ENCODE peak calls at places on chromosomes 16 and 17, in five cellular contexts. One of them, this sample, is unnamed.

GRCh38 chr17:17808706-17809432 is 27.9 kb downstream of the SREBF1 start:
- DNase-seq in activated CD4-positive, CD25-positive, alpha-beta regulatory T cell: no peak
- DNase-seq in A549: no peak
- DNase-seq in activated gamma-delta T cell treated with anti-CD3 and anti-CD28 coated beads, Interleukin-2, amount 50 U/mL, for 16 hours: no peak
- DNase-seq in T47D: no peak
- DNase-seq in this sample: no peak

GRCh38 chr17:9239821-9240658 is 218.7 kb downstream of the NTN1 start:
- DNase-seq in activated gamma-delta T cell treated with anti-CD3 and anti-CD28 coated beads, Interleukin-2, amount 50 U/mL, for 16 hours: peak
- DNase-seq in T47D: peak
- DNase-seq in A549: peak
- DNase-seq in activated CD4-positive, CD25-positive, alpha-beta regulatory T cell: peak
- DNase-seq in this sample: no peak

GRCh38 chr17:34370376-34370996 is 7.5 kb upstream of the CCL1 start:
- DNase-seq in T47D: no peak
- DNase-seq in activated CD4-positive, CD25-positive, alpha-beta regulatory T cell: no peak
- DNase-seq in A549: no peak
- DNase-seq in activated gamma-delta T cell treated with anti-CD3 and anti-CD28 coated beads, Interleukin-2, amount 50 U/mL, for 16 hours: no peak
- DNase-seq in this sample: no peak

GRCh38 chr17:38442548-38442947 is 14.3 kb downstream of the ARHGAP23 start:
- DNase-seq in activated gamma-delta T cell treated with anti-CD3 and anti-CD28 coated beads, Interleukin-2, amount 50 U/mL, for 16 hours: no peak
- DNase-seq in activated CD4-positive, CD25-positive, alpha-beta regulatory T cell: no peak
- DNase-seq in A549: no peak
- DNase-seq in T47D: no peak
- DNase-seq in this sample: no peak

GRCh38 chr16:71775949-71776348 is 32.7 kb downstream of the AP1G1 start:
- DNase-seq in activated gamma-delta T cell treated with anti-CD3 and anti-CD28 coated beads, Interleukin-2, amount 50 U/mL, for 16 hours: no peak
- DNase-seq in activated CD4-positive, CD25-positive, alpha-beta regulatory T cell: no peak
- DNase-seq in A549: no peak
- DNase-seq in T47D: no peak
- DNase-seq in this sample: no peak

GRCh38 chr16:49855822-49856740 is at the start of gene ZNF423:
- DNase-seq in T47D: no peak
- DNase-seq in activated gamma-delta T cell treated with anti-CD3 and anti-CD28 coated beads, Interleukin-2, amount 50 U/mL, for 16 hours: no peak
- DNase-seq in activated CD4-positive, CD25-positive, alpha-beta regulatory T cell: no peak
- DNase-seq in A549: no peak
- DNase-seq in this sample: no peak

GRCh38 chr17:57001541-57001940 is 23.6 kb downstream of the SCPEP1 start:
- DNase-seq in T47D: no peak
- DNase-seq in A549: no peak
- DNase-seq in activated CD4-positive, CD25-positive, alpha-beta regulatory T cell: no peak
- DNase-seq in activated gamma-delta T cell treated with anti-CD3 and anti-CD28 coated beads, Interleukin-2, amount 50 U/mL, for 16 hours: no peak
- DNase-seq in this sample: no peak

GRCh38 chr17:48925991-48926342 is 17.8 kb downstream of the UBE2Z start:
- DNase-seq in A549: no peak
- DNase-seq in activated CD4-positive, CD25-positive, alpha-beta regulatory T cell: no peak
- DNase-seq in T47D: no peak
- DNase-seq in activated gamma-delta T cell treated with anti-CD3 and anti-CD28 coated beads, Interleukin-2, amount 50 U/mL, for 16 hours: no peak
- DNase-seq in this sample: no peak

GRCh38 chr16:27579086-27579980 is 29.4 kb downstream of the KATNIP start:
- DNase-seq in T47D: no peak
- DNase-seq in activated CD4-positive, CD25-positive, alpha-beta regulatory T cell: no peak
- DNase-seq in activated gamma-delta T cell treated with anti-CD3 and anti-CD28 coated beads, Interleukin-2, amount 50 U/mL, for 16 hours: no peak
- DNase-seq in A549: no peak
- DNase-seq in this sample: no peak

GRCh38 chr16:31382485-31383161 is 10.5 kb upstream of the ITGAD start:
- DNase-seq in activated gamma-delta T cell treated with anti-CD3 and anti-CD28 coated beads, Interleukin-2, amount 50 U/mL, for 16 hours: peak
- DNase-seq in activated CD4-positive, CD25-positive, alpha-beta regulatory T cell: peak
- DNase-seq in T47D: peak
- DNase-seq in A549: peak
- DNase-seq in this sample: peak